ENCODE peak calls at places on chromosome 2, in five cellular contexts. J is iPS DF 6.9; W is ovary; Q is CD4-positive, alpha-beta T cell; X is adrenal gland. Z is an unnamed sample.

GRCh38 chr2:196565982-196566381 is 73.5 kb upstream of the CCDC150 start:
- DNase-seq in J (no peak), W (no peak), Q (no peak), X (no peak), Z (no peak)

GRCh38 chr2:128596453-128597430 is 278.1 kb upstream of the HS6ST1 start:
- DNase-seq in J (no peak), W (no peak), Q (no peak), X (no peak), Z (no peak)

GRCh38 chr2:24304098-24304497 is 56.2 kb downstream of the ITSN2 start:
- DNase-seq in J (no peak), W (peak; percentile 82), Q (no peak), X (peak; percentile 96), Z (peak; percentile 7)

GRCh38 chr2:70750320-70750719 is 17.7 kb downstream of the ADD2 start:
- DNase-seq in J (no peak), W (no peak), Q (no peak), X (no peak), Z (no peak)

GRCh38 chr2:23516546-23517256 is 131.7 kb downstream of the KLHL29 start:
- DNase-seq in J (no peak), W (no peak), Q (no peak), X (no peak), Z (no peak)

GRCh38 chr2:121721926-121722325 is 14.7 kb downstream of the NIFK start:
- DNase-seq in J (no peak), W (no peak), Q (no peak), X (no peak), Z (no peak)

GRCh38 chr2:233424028-233424951 is 70.0 kb downstream of the DGKD start:
- DNase-seq in J (no peak), W (no peak), Q (no peak), X (peak; percentile 73), Z (no peak)

GRCh38 chr2:190637903-190638618 is 10.8 kb upstream of the NAB1 start:
- DNase-seq in J (no peak), W (no peak), Q (no peak), X (peak; percentile 54), Z (no peak)

GRCh38 chr2:29012211-29012681 is 31.1 kb downstream of the TOGARAM2 start:
- DNase-seq in J (no peak), W (peak; percentile 50), Q (no peak), X (peak; percentile 64), Z (no peak)

GRCh38 chr2:62631160-62632085 is 74.1 kb upstream of the EHBP1 start:
- DNase-seq in J (no peak), W (no peak), Q (no peak), X (no peak), Z (no peak)

GRCh38 chr2:134289225-134289624 is 35.4 kb downstream of the MGAT5 start:
- DNase-seq in J (no peak), W (no peak), Q (peak; percentile 35), X (peak; percentile 37), Z (no peak)

GRCh38 chr2:75475049-75475448 is 85.7 kb downstream of the EVA1A start:
- DNase-seq in J (no peak), W (no peak), Q (no peak), X (no peak), Z (no peak)

GRCh38 chr2:26471278-26471677 is 6.6 kb downstream of the OTOF start:
- DNase-seq in J (no peak), W (no peak), Q (no peak), X (no peak), Z (no peak)

GRCh38 chr2:95333888-95334338 is 36.8 kb downstream of the KCNIP3 start:
- DNase-seq in J (no peak), W (no peak), Q (no peak), X (peak; percentile 55), Z (no peak)

GRCh38 chr2:195495356-195495755 is 161.7 kb upstream of the SLC39A10 start:
- DNase-seq in J (no peak), W (no peak), Q (no peak), X (no peak), Z (no peak)

GRCh38 chr2:53087282-53087882 is 680.2 kb upstream of the CHAC2 start:
- DNase-seq in J (no peak), W (no peak), Q (no peak), X (no peak), Z (no peak)

GRCh38 chr2:65320042-65320711 is 92.5 kb downstream of the ACTR2 start:
- DNase-seq in J (no peak), W (no peak), Q (no peak), X (peak; percentile 63), Z (no peak)

GRCh38 chr2:23658466-23658942 is 268.4 kb downstream of the ATAD2B start:
- DNase-seq in J (no peak), W (no peak), Q (no peak), X (peak; percentile 40), Z (no peak)

GRCh38 chr2:79453918-79454317 is 58.9 kb upstream of the CTNNA2 start:
- DNase-seq in J (peak; percentile 35), W (no peak), Q (no peak), X (no peak), Z (no peak)

GRCh38 chr2:169087757-169088379 is 18.5 kb downstream of the DHRS9 start:
- DNase-seq in J (no peak), W (no peak), Q (no peak), X (no peak), Z (no peak)

GRCh38 chr2:238339395-238339780 is 19.1 kb downstream of the TRAF3IP1 start:
- DNase-seq in J (no peak), W (no peak), Q (no peak), X (no peak), Z (no peak)

GRCh38 chr2:227774011-227774624 is 28.4 kb downstream of the SCYGR8 start:
- DNase-seq in J (no peak), W (no peak), Q (no peak), X (no peak), Z (no peak)

GRCh38 chr2:238166391-238167343 is 7.9 kb downstream of the ERFE start:
- DNase-seq in J (no peak), W (no peak), Q (no peak), X (no peak), Z (no peak)

GRCh38 chr2:207133493-207133861 is 32.3 kb downstream of the KLF7 start:
- DNase-seq in J (no peak), W (no peak), Q (no peak), X (no peak), Z (no peak)

GRCh38 chr2:160292225-160292624 is 92.2 kb upstream of the ITGB6 start:
- DNase-seq in J (no peak), W (no peak), Q (no peak), X (no peak), Z (no peak)
- H3K27ac ChIP-seq in J (no peak overlapping the region), W (no peak overlapping the region), Q (no peak overlapping the region), X (no peak overlapping the region), Z (no peak overlapping the region)

DNA sequence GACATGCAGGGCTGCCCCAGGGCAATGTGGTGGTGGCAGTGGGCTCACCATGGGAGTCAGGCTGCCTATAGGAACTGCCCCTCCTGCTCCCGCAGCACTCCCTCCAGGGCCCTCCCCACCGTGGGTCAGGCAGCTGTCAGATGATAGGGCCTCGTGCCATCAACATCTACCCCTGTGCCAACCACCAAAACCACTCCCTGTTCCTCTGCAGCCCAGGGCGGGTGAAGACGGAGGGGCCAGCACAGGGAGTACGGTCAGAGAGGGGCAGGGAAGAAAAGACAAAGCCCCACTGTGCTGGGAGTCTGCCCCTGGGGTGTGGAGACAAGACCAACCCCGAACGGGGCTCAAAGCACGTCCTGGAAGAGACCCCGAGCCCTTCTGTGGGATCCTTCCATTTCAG is 97.4 kb downstream of the TNS1 start:
- DNase-seq in J (no peak), W (no peak), Q (no peak), X (no peak), Z (peak; percentile 31)
- H3K27ac ChIP-seq in J (no peak overlapping the region), W (peak overlapping the region; percentile 3), Q (no peak overlapping the region), X (peak overlapping the region; percentile 97), Z (peak overlapping the region; percentile 96)

DNA sequence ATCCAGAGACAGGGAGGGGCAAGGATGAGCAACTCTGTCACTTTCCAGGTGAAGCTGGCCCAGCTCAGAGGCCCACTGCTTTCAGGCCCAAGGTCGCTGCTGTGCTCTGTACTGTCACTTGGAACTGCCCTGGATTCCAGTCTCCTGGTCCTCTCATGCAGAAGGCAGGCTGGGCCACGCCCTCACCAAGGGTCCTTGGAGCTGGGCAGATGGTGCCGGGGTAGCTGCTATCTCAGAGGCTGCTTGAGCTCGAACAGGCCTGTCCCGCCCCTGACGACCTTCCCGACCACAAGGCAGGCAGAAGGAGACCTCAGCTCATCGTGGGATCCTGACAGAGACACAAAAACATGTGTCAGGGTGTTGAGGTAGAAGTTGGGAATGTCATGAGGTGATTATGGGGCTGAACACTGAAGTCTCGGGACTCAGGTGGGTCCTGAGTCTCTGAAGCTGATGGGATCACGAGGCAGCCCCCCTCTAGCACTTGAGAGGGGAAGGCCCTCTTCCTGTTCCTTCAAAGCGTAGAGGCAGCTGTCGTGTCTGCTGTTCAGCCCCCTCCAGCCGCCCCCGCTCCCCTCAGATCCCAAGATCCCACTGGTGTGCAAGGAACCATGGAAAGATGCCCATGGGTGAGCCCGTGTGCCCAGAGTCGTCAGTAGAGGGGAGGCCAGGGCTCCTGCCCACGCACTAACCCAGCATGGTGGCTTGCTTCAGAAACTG is 78.3 kb downstream of the POLR1A start:
- DNase-seq in J (no peak), W (peak; percentile 18), Q (no peak), X (no peak), Z (no peak)
- H3K27ac ChIP-seq in J (no peak overlapping the region), W (no peak overlapping the region), Q (no peak overlapping the region), X (peak overlapping the region; percentile 78), Z (peak overlapping the region; percentile 85)

GRCh38 chr2:204018717-204019116 is 82.2 kb downstream of the ICOS start:
- DNase-seq in J (no peak), W (no peak), Q (no peak), X (no peak), Z (no peak)
- H3K27ac ChIP-seq in J (no peak overlapping the region), W (no peak overlapping the region), Q (no peak overlapping the region), X (no peak overlapping the region), Z (no peak overlapping the region)

GRCh38 chr2:72527424-72527823 is 298.4 kb downstream of the EXOC6B start:
- DNase-seq in J (no peak), W (no peak), Q (no peak), X (no peak), Z (no peak)
- H3K27ac ChIP-seq in J (no peak overlapping the region), W (no peak overlapping the region), Q (no peak overlapping the region), X (no peak overlapping the region), Z (no peak overlapping the region)

GRCh38 chr2:56344771-56345170 is 161.0 kb downstream of the CCDC85A start:
- DNase-seq in J (no peak), W (no peak), Q (no peak), X (no peak), Z (no peak)
- H3K27ac ChIP-seq in J (no peak overlapping the region), W (no peak overlapping the region), Q (no peak overlapping the region), X (no peak overlapping the region), Z (no peak overlapping the region)

GRCh38 chr2:54801422-54801821 is 78.0 kb downstream of the EML6 start:
- DNase-seq in J (no peak), W (no peak), Q (no peak), X (no peak), Z (no peak)
- H3K27ac ChIP-seq in J (no peak overlapping the region), W (no peak overlapping the region), Q (no peak overlapping the region), X (no peak overlapping the region), Z (no peak overlapping the region)

GRCh38 chr2:43303889-43304288 is 77.5 kb upstream of the ZFP36L2 start:
- DNase-seq in J (no peak), W (no peak), Q (no peak), X (no peak), Z (no peak)
- H3K27ac ChIP-seq in J (no peak overlapping the region), W (no peak overlapping the region), Q (no peak overlapping the region), X (peak overlapping the region; percentile 86), Z (no peak overlapping the region)

Z was measured in substantia nigra.